ENCODE peak calls at places on chromosome 5, in five cellular contexts. A is GM12865, I is stomach, S is cardiac fibroblast, Z is pancreas. T is an unnamed sample.

GRCh38 chr5:142474426-142474825 is 149.6 kb upstream of the SPRY4 start:
- DNase-seq in A (no peak), I (no peak), S (no peak), Z (no peak), T (no peak)

GRCh38 chr5:134506054-134507039 is 19.1 kb upstream of the JADE2 start:
- DNase-seq in A (no peak), I (peak; percentile 92), S (peak; percentile 69), Z (peak; percentile 94), T (no peak)

GRCh38 chr5:107304671-107305070 is 366.1 kb downstream of the EFNA5 start:
- DNase-seq in A (no peak), I (no peak), S (no peak), Z (no peak), T (no peak)

GRCh38 chr5:17343675-17344074 is 126.2 kb downstream of the BASP1 start:
- DNase-seq in A (peak; percentile 62), I (no peak), S (peak; percentile 87), Z (no peak), T (peak; percentile 36)

GRCh38 chr5:107285772-107286171 is 385.0 kb downstream of the EFNA5 start:
- DNase-seq in A (peak; percentile 71), I (no peak), S (no peak), Z (no peak), T (no peak)

GRCh38 chr5:67215592-67216471 is 19.2 kb upstream of the CD180 start:
- DNase-seq in A (peak; percentile 92), I (peak; percentile 87), S (peak; percentile 78), Z (peak; percentile 50), T (peak; percentile 62)

GRCh38 chr5:102152906-102153787 is 142.9 kb downstream of the SLCO4C1 start:
- DNase-seq in A (peak; percentile 28), I (no peak), S (peak; percentile 18), Z (no peak), T (peak; percentile 36)

GRCh38 chr5:52983731-52984620 is 5.2 kb upstream of the ITGA2 start:
- DNase-seq in A (no peak), I (no peak), S (peak; percentile 29), Z (no peak), T (no peak)

GRCh38 chr5:57338068-57338848 is 144.4 kb downstream of the ACTBL2 start:
- DNase-seq in A (peak; percentile 44), I (no peak), S (peak; percentile 57), Z (no peak), T (peak; percentile 22)

GRCh38 chr5:10140195-10140973 is 109.3 kb downstream of the ATPSCKMT start:
- DNase-seq in A (no peak), I (no peak), S (no peak), Z (no peak), T (no peak)

GRCh38 chr5:180860273-180860886 is 696 bp downstream of the ZFP62 start:
- DNase-seq in A (peak; percentile 88), I (no peak), S (no peak), Z (peak; percentile 42), T (peak; percentile 79)

GRCh38 chr5:171882118-171882517 is 96.5 kb downstream of the SMIM23 start:
- DNase-seq in A (no peak), I (no peak), S (no peak), Z (no peak), T (no peak)

GRCh38 chr5:170070556-170071412 is 34.9 kb upstream of the FOXI1 start:
- DNase-seq in A (no peak), I (no peak), S (peak; percentile 62), Z (no peak), T (no peak)

GRCh38 chr5:139426222-139426885 is 13.0 kb downstream of the DNAJC18 start:
- DNase-seq in A (no peak), I (no peak), S (peak; percentile 33), Z (no peak), T (no peak)

GRCh38 chr5:41649659-41650058 is 139.3 kb upstream of the PLCXD3 start:
- DNase-seq in A (no peak), I (no peak), S (peak; percentile 43), Z (no peak), T (no peak)

GRCh38 chr5:161545701-161546462 is 643 bp downstream of the GABRB2 start:
- DNase-seq in A (peak; percentile 16), I (no peak), S (no peak), Z (no peak), T (peak; percentile 5)

GRCh38 chr5:66561366-66561990 is 34.7 kb upstream of the MAST4 start:
- DNase-seq in A (no peak), I (no peak), S (peak; percentile 12), Z (no peak), T (no peak)

GRCh38 chr5:74072646-74073045 is 446.6 kb downstream of the ARHGEF28 start:
- DNase-seq in A (no peak), I (no peak), S (peak; percentile 24), Z (no peak), T (no peak)

GRCh38 chr5:56322592-56322991 is 89.5 kb upstream of the ANKRD55 start:
- DNase-seq in A (no peak), I (no peak), S (no peak), Z (no peak), T (no peak)

GRCh38 chr5:171720086-171720485 is 65.5 kb upstream of the SMIM23 start:
- DNase-seq in A (no peak), I (no peak), S (no peak), Z (no peak), T (no peak)

GRCh38 chr5:10420926-10421325 is 20.8 kb upstream of the ROPN1L start:
- DNase-seq in A (no peak), I (no peak), S (peak; percentile 34), Z (no peak), T (no peak)

GRCh38 chr5:56480305-56481146 is 247.4 kb upstream of the ANKRD55 start:
- DNase-seq in A (peak; percentile 44), I (peak; percentile 34), S (peak; percentile 71), Z (peak; percentile 61), T (peak; percentile 46)

GRCh38 chr5:35161637-35162248 is 68.5 kb downstream of the PRLR start:
- DNase-seq in A (no peak), I (no peak), S (no peak), Z (no peak), T (no peak)

GRCh38 chr5:164319161-164319560 is 813.7 kb downstream of the MAT2B start:
- DNase-seq in A (no peak), I (no peak), S (no peak), Z (no peak), T (no peak)

DNA sequence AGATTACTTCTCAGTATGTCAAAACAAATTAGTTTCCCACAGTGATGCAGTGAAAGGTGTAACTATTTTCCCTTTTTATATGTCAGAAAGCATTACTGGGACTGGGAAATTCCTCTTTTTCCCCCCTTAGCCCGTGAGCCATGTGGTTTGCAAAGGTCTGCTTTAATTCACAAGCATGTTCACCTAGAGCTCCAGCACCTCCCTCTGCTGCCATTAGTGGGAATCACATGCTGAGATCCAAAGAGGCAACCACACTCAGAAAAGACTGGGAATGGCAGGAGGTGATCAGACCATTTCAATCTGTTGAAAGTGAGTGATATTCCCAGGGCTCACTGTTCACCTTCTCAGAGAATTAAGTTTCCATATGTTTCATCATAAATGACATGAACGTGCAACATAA is 703.7 kb upstream of the WWC1 start:
- DNase-seq in A (no peak), I (no peak), S (peak; percentile 25), Z (no peak), T (no peak)
- TF ChIP-seq CTCF in A (peak; percentile 9), I (no peak), S (peak; percentile 55), Z (peak; percentile 10), T (peak; percentile 5)

GRCh38 chr5:72512179-72512860 is 5.1 kb upstream of the ZNF366 start:
- DNase-seq in A (no peak), I (no peak), S (no peak), Z (no peak), T (no peak)

GRCh38 chr5:72516916-72517315 is 9.7 kb upstream of the ZNF366 start:
- DNase-seq in A (no peak), I (no peak), S (no peak), Z (no peak), T (no peak)

GRCh38 chr5:72517961-72518690 is 10.9 kb upstream of the ZNF366 start:
- DNase-seq in A (peak; percentile 37), I (peak; percentile 72), S (no peak), Z (no peak), T (no peak)

GRCh38 chr5:72511371-72512178 is 4.4 kb upstream of the ZNF366 start:
- DNase-seq in A (no peak), I (no peak), S (no peak), Z (no peak), T (no peak)

DNA sequence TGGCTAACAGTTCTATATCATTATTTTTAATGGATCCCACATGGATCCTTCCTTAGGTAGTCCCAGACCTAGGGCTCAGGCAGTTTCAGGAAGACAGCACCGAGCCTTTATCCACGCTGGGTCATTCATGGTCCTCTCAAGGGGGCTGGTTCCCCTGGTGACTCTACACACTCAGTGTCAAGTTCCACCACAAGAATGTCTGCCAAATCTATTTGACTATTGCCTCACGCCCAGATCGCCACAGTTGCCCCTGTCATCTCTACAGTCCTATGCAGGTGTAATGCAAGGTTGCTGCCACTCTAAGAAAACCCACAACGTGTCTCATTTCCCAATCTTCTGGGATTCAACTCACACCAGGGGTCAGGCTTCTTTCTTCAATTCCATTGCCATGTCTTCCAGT is 8.0 kb upstream of the ZNF366 start:
- DNase-seq in A (no peak), I (no peak), S (no peak), Z (no peak), T (no peak)
- TF ChIP-seq CTCF in A (no peak), I (no peak), S (no peak), Z (no peak), T (no peak)

GRCh38 chr5:152592416-152592815 is 187.3 kb upstream of the NMUR2 start:
- DNase-seq in A (no peak), I (no peak), S (no peak), Z (no peak), T (no peak)
- TF ChIP-seq CTCF in A (no peak), I (no peak), S (no peak), Z (no peak), T (no peak)

GRCh38 chr5:174723315-174723978 is 935 bp upstream of the MSX2 start:
- DNase-seq in A (no peak), I (no peak), S (no peak), Z (no peak), T (no peak)

GRCh38 chr5:174724484-174725260 is at the start of gene MSX2:
- DNase-seq in A (no peak), I (peak; percentile 88), S (peak; percentile 89), Z (peak; percentile 87), T (no peak)

GRCh38 chr5:174722500-174722899 is 1.9 kb upstream of the MSX2 start:
- DNase-seq in A (no peak), I (no peak), S (no peak), Z (no peak), T (no peak)

GRCh38 chr5:174725261-174725990 is 1.0 kb downstream of the MSX2 start:
- DNase-seq in A (no peak), I (no peak), S (no peak), Z (no peak), T (no peak)

GRCh38 chr5:174723979-174724483 is 351 bp upstream of the MSX2 start:
- DNase-seq in A (no peak), I (no peak), S (peak; percentile 16), Z (no peak), T (no peak)
- TF ChIP-seq CTCF in A (no peak), I (no peak), S (no peak), Z (no peak), T (no peak)

GRCh38 chr5:148003226-148003625 is 60.6 kb upstream of the SPINK5 start:
- DNase-seq in A (no peak), I (no peak), S (no peak), Z (no peak), T (no peak)
- TF ChIP-seq CTCF in A (no peak), I (no peak), S (no peak), Z (no peak), T (no peak)

T was measured in GM13977.